ENCODE peak calls at places on chromosome 10, in four cellular contexts. A is testis, D is GM12878, B is upper lobe of left lung. R is an unnamed sample.

GRCh38 chr10:59960751-59961150 is 54.4 kb upstream of the CCDC6 start:
- DNase-seq in A (no peak), D (no peak), B (no peak), R (peak)

GRCh38 chr10:73647211-73647874 is 6.1 kb upstream of the MYOZ1 start:
- DNase-seq in A (peak), D (no peak), B (peak), R (no peak)

GRCh38 chr10:31072453-31072852 is 40.8 kb upstream of the ZNF438 start:
- DNase-seq in A (no peak), D (no peak), B (no peak), R (no peak)

GRCh38 chr10:17780727-17781126 is 28.4 kb upstream of the MRC1 start:
- DNase-seq in A (no peak), D (no peak), B (no peak), R (no peak)

GRCh38 chr10:103855424-103855823 is at the start of gene SH3PXD2A:
- DNase-seq in A (no peak), D (no peak), B (no peak), R (peak)

GRCh38 chr10:688621-689426 is 644 bp downstream of the DIP2C start:
- DNase-seq in A (peak), D (no peak), B (no peak), R (peak)

GRCh38 chr10:133422821-133423771 is 1.3 kb downstream of the SPRN start:
- DNase-seq in A (no peak), D (no peak), B (no peak), R (no peak)

GRCh38 chr10:29732918-29733317 is 98.1 kb upstream of the SVIL start:
- DNase-seq in A (no peak), D (no peak), B (no peak), R (no peak)

GRCh38 chr10:35448687-35449662 is 112.7 kb downstream of the CCNY start:
- DNase-seq in A (peak), D (no peak), B (no peak), R (peak)

GRCh38 chr10:21496285-21497176 is 29.0 kb downstream of the SKIDA1 start:
- DNase-seq in A (peak), D (no peak), B (peak), R (peak)

GRCh38 chr10:88534072-88534665 is 48.9 kb downstream of the RNLS start:
- DNase-seq in A (no peak), D (no peak), B (no peak), R (no peak)

GRCh38 chr10:71805776-71806705 is 32.7 kb upstream of the VSIR start:
- DNase-seq in A (peak), D (no peak), B (peak), R (peak)

GRCh38 chr10:92891885-92892705 is 43.8 kb downstream of the EXOC6 start:
- DNase-seq in A (no peak), D (no peak), B (no peak), R (peak)

GRCh38 chr10:46229144-46229563 is 57.6 kb upstream of the ANTXRL start:
- DNase-seq in A (peak), D (no peak), B (peak), R (peak)

GRCh38 chr10:85175635-85176034 is 847.2 kb downstream of the CCSER2 start:
- DNase-seq in A (no peak), D (no peak), B (no peak), R (no peak)

GRCh38 chr10:97065128-97065527 is 120.6 kb downstream of the SLIT1 start:
- DNase-seq in A (no peak), D (no peak), B (no peak), R (no peak)

GRCh38 chr10:61175331-61175730 is 231.3 kb upstream of the RHOBTB1 start:
- DNase-seq in A (no peak), D (no peak), B (no peak), R (no peak)

DNA sequence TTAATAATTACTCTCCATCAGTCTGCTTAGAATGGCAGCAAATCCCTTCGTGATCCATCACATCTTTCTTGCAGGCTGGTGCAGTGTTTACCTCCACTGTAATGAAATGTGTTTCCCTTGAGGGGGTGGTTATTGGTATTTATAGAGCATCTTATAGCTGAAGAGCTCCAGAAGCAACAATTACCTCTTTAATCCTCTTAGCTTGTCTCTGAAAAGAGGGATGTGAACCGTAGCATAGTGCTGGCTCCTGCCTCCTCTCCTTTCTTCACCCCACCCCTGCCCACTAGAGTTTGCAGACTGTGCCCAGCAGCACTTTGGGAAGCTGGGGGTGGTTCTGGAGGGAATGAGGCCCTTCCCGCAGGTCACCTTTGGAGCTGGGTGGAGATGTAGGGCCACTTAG is 132.6 kb downstream of the CAMK1D start:
- DNase-seq in A (no peak), D (no peak), B (no peak), R (no peak)
- H3K27ac ChIP-seq in A (no peak), D (peak), B (no peak), R (no peak)

GRCh38 chr10:86708783-86709778 is 40.8 kb downstream of the LDB3 start:
- DNase-seq in A (no peak), D (no peak), B (no peak), R (no peak)

GRCh38 chr10:86711957-86712708 is 43.8 kb downstream of the LDB3 start:
- DNase-seq in A (peak), D (peak), B (peak), R (no peak)

GRCh38 chr10:86711237-86711956 is 43.1 kb downstream of the LDB3 start:
- DNase-seq in A (peak), D (peak), B (peak), R (peak)

GRCh38 chr10:86709786-86710185 is 41.5 kb downstream of the LDB3 start:
- DNase-seq in A (no peak), D (no peak), B (no peak), R (no peak)

DNA sequence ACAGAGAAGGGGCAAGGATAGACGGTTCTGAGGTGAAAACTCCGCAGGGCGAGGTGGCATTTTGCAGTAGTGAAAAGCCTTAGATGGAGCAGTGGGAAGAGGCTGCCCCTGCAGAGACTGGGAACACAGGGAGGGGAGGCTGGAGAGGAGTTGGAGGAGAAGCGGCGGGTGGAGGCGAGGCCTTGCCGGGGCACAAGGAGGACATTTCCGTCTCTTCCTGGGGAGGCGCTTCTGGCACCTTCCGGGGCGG is 42.6 kb downstream of the LDB3 start:
- DNase-seq in A (no peak), D (no peak), B (no peak), R (no peak)
- H3K27ac ChIP-seq in A (peak), D (peak), B (peak), R (peak)

DNA sequence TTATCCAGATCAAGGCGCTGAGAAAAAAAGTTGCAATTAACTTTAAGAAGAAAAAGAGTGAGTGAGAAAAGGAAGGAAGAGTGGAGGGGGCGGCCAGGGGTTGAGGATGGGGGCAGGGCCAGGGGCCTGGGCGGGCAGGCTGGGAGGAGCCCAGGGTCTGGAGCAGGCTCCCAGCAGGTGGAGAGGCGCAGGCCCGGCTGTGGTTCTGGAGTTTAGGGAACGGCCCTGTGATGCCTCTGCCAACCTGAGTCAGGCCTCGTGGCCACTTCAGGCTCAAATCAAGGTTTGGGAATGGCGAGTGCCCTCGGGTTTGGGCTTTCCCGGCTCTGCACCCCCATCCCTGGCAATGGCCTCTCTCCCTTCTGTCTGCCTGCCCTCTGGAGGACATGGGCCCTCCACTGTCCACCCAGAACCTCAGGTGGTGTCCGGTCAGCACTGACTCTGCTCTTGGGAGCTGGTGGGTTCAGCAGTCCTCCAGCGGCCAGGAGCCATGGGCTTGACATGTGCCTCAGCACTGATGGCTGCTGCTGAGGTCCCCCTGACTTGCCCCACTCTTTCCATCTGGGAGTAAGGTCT is 41.0 kb upstream of the EMX2 start:
- DNase-seq in A (no peak), D (no peak), B (no peak), R (no peak)
- H3K27ac ChIP-seq in A (no peak), D (no peak), B (no peak), R (no peak)

DNA sequence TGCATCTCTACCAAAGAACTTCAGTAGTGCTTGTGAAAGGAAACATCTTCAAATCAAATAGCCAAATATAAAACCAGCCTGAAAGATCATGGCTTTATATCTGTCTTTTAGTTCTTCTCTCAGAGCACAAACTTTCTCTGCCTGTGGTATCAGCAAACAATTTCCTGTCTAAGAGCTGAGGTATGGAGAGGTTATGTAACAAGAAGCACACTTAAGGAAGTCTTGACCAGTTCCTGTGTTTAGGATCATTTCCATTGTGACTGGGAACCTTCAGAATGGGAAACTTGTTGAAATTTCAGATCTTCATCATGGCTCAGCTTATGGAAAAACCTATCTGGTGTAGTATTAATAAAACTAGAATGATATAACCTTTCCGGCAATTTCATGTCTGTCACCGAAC is 148.8 kb downstream of the MBL2 start:
- DNase-seq in A (no peak), D (no peak), B (no peak), R (peak)
- H3K27ac ChIP-seq in A (no peak), D (no peak), B (no peak), R (no peak)

GRCh38 chr10:117552156-117552620 is 9.6 kb downstream of the EMX2 start:
- DNase-seq in A (no peak), D (no peak), B (no peak), R (no peak)
- H3K27ac ChIP-seq in A (no peak), D (no peak), B (no peak), R (no peak)

GRCh38 chr10:119896937-119897336 is 4.4 kb downstream of the SEC23IP start:
- DNase-seq in A (peak), D (no peak), B (peak), R (peak)

GRCh38 chr10:119893845-119894427 is 1.4 kb downstream of the SEC23IP start:
- DNase-seq in A (no peak), D (no peak), B (no peak), R (no peak)

GRCh38 chr10:119898577-119898976 is 6.0 kb downstream of the SEC23IP start:
- DNase-seq in A (no peak), D (no peak), B (no peak), R (no peak)

GRCh38 chr10:119897366-119897765 is 4.8 kb downstream of the SEC23IP start:
- DNase-seq in A (no peak), D (no peak), B (no peak), R (no peak)

DNA sequence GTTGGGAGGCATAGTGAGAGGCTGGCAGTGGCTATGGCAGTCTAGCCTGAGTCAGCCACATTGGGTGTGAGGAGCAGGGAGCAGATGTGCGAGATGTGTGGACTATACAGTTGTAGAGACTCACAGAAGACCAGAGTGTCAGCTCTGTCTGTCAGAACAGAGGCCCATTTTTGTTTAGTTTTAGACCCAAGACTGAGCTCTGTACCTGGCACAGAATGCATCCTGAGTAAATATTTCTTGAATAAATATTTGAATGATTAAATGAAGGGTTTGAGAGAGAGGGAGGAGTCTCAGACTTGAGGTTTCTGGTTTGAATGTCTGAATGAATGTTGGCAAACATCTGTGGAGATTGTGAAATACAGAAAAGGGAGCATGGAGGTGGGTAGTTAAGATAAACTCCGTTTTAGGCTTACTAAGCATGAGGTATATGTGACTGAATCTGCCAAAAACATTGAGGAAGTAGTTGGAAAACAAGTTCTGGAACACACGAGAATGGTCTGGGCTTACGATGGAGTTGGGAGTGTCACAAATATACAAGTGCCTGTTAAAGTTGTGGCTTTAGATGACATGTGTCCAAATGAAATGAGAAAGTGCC is 3.6 kb downstream of the SEC23IP start:
- DNase-seq in A (no peak), D (no peak), B (peak), R (peak)
- H3K27ac ChIP-seq in A (peak), D (no peak), B (peak), R (no peak)

GRCh38 chr10:6702030-6702429 is 122.0 kb upstream of the PRKCQ start:
- DNase-seq in A (no peak), D (no peak), B (no peak), R (no peak)

GRCh38 chr10:6707329-6707728 is 127.3 kb upstream of the PRKCQ start:
- DNase-seq in A (no peak), D (no peak), B (no peak), R (no peak)

GRCh38 chr10:6711286-6711817 is 131.3 kb upstream of the PRKCQ start:
- DNase-seq in A (no peak), D (no peak), B (no peak), R (no peak)

GRCh38 chr10:6704891-6705290 is 124.8 kb upstream of the PRKCQ start:
- DNase-seq in A (no peak), D (no peak), B (no peak), R (no peak)

GRCh38 chr10:6706725-6707124 is 126.6 kb upstream of the PRKCQ start:
- DNase-seq in A (no peak), D (no peak), B (no peak), R (no peak)
- H3K27ac ChIP-seq in A (no peak), D (no peak), B (no peak), R (no peak)

GRCh38 chr10:121411006-121411405 is 187.2 kb downstream of the FGFR2 start:
- DNase-seq in A (no peak), D (no peak), B (no peak), R (no peak)
- H3K27ac ChIP-seq in A (no peak), D (no peak), B (no peak), R (no peak)

GRCh38 chr10:86410542-86411124 is 44.0 kb upstream of the GRID1 start:
- DNase-seq in A (no peak), D (no peak), B (no peak), R (peak)
- H3K27ac ChIP-seq in A (no peak), D (peak), B (no peak), R (peak)

R was measured in mesenchymal stem cell.